ENCODE peak calls at places on chromosomes 6 and 20, in nine cellular contexts. One of them, this sample, is unnamed.

GRCh38 chr6:152474341-152474740 is 162.8 kb downstream of the SYNE1 start:
- DNase-seq in A549: no peak
- DNase-seq in fibroblast of lung: peak
- DNase-seq in brain microvascular endothelial cell: peak
- DNase-seq in lung: no peak
- DNase-seq in IMR-90: no peak
- DNase-seq in PC-9: no peak
- DNase-seq in heart left ventricle: no peak
- DNase-seq in uterus: no peak
- DNase-seq in this sample: no peak

GRCh38 chr6:79056226-79056625 is 21.8 kb downstream of the PHIP start:
- DNase-seq in A549: no peak
- DNase-seq in fibroblast of lung: no peak
- DNase-seq in brain microvascular endothelial cell: no peak
- DNase-seq in lung: no peak
- DNase-seq in IMR-90: no peak
- DNase-seq in PC-9: no peak
- DNase-seq in heart left ventricle: no peak
- DNase-seq in uterus: no peak
- DNase-seq in this sample: no peak

GRCh38 chr6:31889331-31889972 is 8.0 kb downstream of the EHMT2 start:
- DNase-seq in A549: no peak
- DNase-seq in fibroblast of lung: no peak
- DNase-seq in brain microvascular endothelial cell: no peak
- DNase-seq in lung: no peak
- DNase-seq in IMR-90: no peak
- DNase-seq in PC-9: no peak
- DNase-seq in heart left ventricle: no peak
- DNase-seq in uterus: no peak
- DNase-seq in this sample: no peak

GRCh38 chr6:80165143-80165542 is 58.7 kb downstream of the BCKDHB start:
- DNase-seq in A549: no peak
- DNase-seq in fibroblast of lung: no peak
- DNase-seq in brain microvascular endothelial cell: no peak
- DNase-seq in lung: no peak
- DNase-seq in IMR-90: peak
- DNase-seq in PC-9: no peak
- DNase-seq in heart left ventricle: no peak
- DNase-seq in uterus: no peak
- DNase-seq in this sample: no peak

GRCh38 chr6:160426146-160426545 is 78.0 kb downstream of the SLC22A3 start:
- DNase-seq in A549: no peak
- DNase-seq in fibroblast of lung: peak
- DNase-seq in brain microvascular endothelial cell: no peak
- DNase-seq in lung: no peak
- DNase-seq in IMR-90: no peak
- DNase-seq in PC-9: no peak
- DNase-seq in heart left ventricle: no peak
- DNase-seq in uterus: no peak
- DNase-seq in this sample: no peak

GRCh38 chr6:116876635-116877611 is at the start of gene RFX6:
- DNase-seq in A549: peak
- DNase-seq in fibroblast of lung: no peak
- DNase-seq in brain microvascular endothelial cell: no peak
- DNase-seq in lung: no peak
- DNase-seq in IMR-90: no peak
- DNase-seq in PC-9: peak
- DNase-seq in heart left ventricle: no peak
- DNase-seq in uterus: no peak
- DNase-seq in this sample: no peak

GRCh38 chr20:46433051-46433450 is 26.6 kb upstream of the ELMO2 start:
- DNase-seq in A549: no peak
- DNase-seq in fibroblast of lung: no peak
- DNase-seq in brain microvascular endothelial cell: no peak
- DNase-seq in lung: no peak
- DNase-seq in IMR-90: no peak
- DNase-seq in PC-9: no peak
- DNase-seq in heart left ventricle: no peak
- DNase-seq in uterus: no peak
- DNase-seq in this sample: no peak

GRCh38 chr6:133549252-133549925 is 308.2 kb downstream of the EYA4 start:
- DNase-seq in A549: no peak
- DNase-seq in fibroblast of lung: no peak
- DNase-seq in brain microvascular endothelial cell: no peak
- DNase-seq in lung: no peak
- DNase-seq in IMR-90: no peak
- DNase-seq in PC-9: no peak
- DNase-seq in heart left ventricle: no peak
- DNase-seq in uterus: no peak
- DNase-seq in this sample: no peak

GRCh38 chr6:46867411-46867810 is 54.3 kb downstream of the ADGRF5 start:
- DNase-seq in A549: no peak
- DNase-seq in fibroblast of lung: no peak
- DNase-seq in brain microvascular endothelial cell: no peak
- DNase-seq in lung: no peak
- DNase-seq in IMR-90: no peak
- DNase-seq in PC-9: no peak
- DNase-seq in heart left ventricle: no peak
- DNase-seq in uterus: no peak
- DNase-seq in this sample: no peak

GRCh38 chr6:80690611-80691090 is 584.2 kb downstream of the BCKDHB start:
- DNase-seq in A549: no peak
- DNase-seq in fibroblast of lung: peak
- DNase-seq in brain microvascular endothelial cell: no peak
- DNase-seq in lung: no peak
- DNase-seq in IMR-90: peak
- DNase-seq in PC-9: no peak
- DNase-seq in heart left ventricle: no peak
- DNase-seq in uterus: no peak
- DNase-seq in this sample: no peak

GRCh38 chr6:116247285-116247684 is 6.6 kb downstream of the TSPYL4 start:
- DNase-seq in A549: no peak
- DNase-seq in fibroblast of lung: no peak
- DNase-seq in brain microvascular endothelial cell: no peak
- DNase-seq in lung: no peak
- DNase-seq in IMR-90: no peak
- DNase-seq in PC-9: no peak
- DNase-seq in heart left ventricle: no peak
- DNase-seq in uterus: no peak
- DNase-seq in this sample: no peak

GRCh38 chr6:154653853-154654252 is 79.4 kb upstream of the SCAF8 start:
- DNase-seq in A549: peak
- DNase-seq in fibroblast of lung: peak
- DNase-seq in brain microvascular endothelial cell: peak
- DNase-seq in lung: no peak
- DNase-seq in IMR-90: peak
- DNase-seq in PC-9: peak
- DNase-seq in heart left ventricle: peak
- DNase-seq in uterus: peak
- DNase-seq in this sample: no peak

GRCh38 chr6:153231048-153231635 is 100.1 kb upstream of the RGS17 start:
- DNase-seq in A549: peak
- DNase-seq in fibroblast of lung: peak
- DNase-seq in brain microvascular endothelial cell: peak
- DNase-seq in lung: peak
- DNase-seq in IMR-90: peak
- DNase-seq in PC-9: no peak
- DNase-seq in heart left ventricle: peak
- DNase-seq in uterus: no peak
- DNase-seq in this sample: no peak

GRCh38 chr20:17807670-17808069 is 107.9 kb downstream of the BANF2 start:
- DNase-seq in A549: no peak
- DNase-seq in fibroblast of lung: no peak
- DNase-seq in brain microvascular endothelial cell: peak
- DNase-seq in lung: no peak
- DNase-seq in IMR-90: peak
- DNase-seq in PC-9: no peak
- DNase-seq in heart left ventricle: no peak
- DNase-seq in uterus: no peak
- DNase-seq in this sample: no peak

GRCh38 chr6:34025851-34026250 is 120.0 kb downstream of the GRM4 start:
- DNase-seq in A549: no peak
- DNase-seq in fibroblast of lung: no peak
- DNase-seq in brain microvascular endothelial cell: no peak
- DNase-seq in lung: no peak
- DNase-seq in IMR-90: no peak
- DNase-seq in PC-9: no peak
- DNase-seq in heart left ventricle: no peak
- DNase-seq in uterus: no peak
- DNase-seq in this sample: no peak

GRCh38 chr6:1613631-1614447 is 4.1 kb downstream of the FOXC1 start:
- DNase-seq in A549: no peak
- DNase-seq in fibroblast of lung: no peak
- DNase-seq in brain microvascular endothelial cell: no peak
- DNase-seq in lung: no peak
- DNase-seq in IMR-90: peak
- DNase-seq in PC-9: peak
- DNase-seq in heart left ventricle: no peak
- DNase-seq in uterus: no peak
- DNase-seq in this sample: no peak

GRCh38 chr6:1611572-1612385 is 2.1 kb downstream of the FOXC1 start:
- DNase-seq in A549: no peak
- DNase-seq in fibroblast of lung: peak
- DNase-seq in brain microvascular endothelial cell: no peak
- DNase-seq in lung: no peak
- DNase-seq in IMR-90: peak
- DNase-seq in PC-9: peak
- DNase-seq in heart left ventricle: no peak
- DNase-seq in uterus: no peak
- DNase-seq in this sample: no peak

GRCh38 chr6:1612386-1612893 is 2.7 kb downstream of the FOXC1 start:
- DNase-seq in A549: no peak
- DNase-seq in fibroblast of lung: no peak
- DNase-seq in brain microvascular endothelial cell: no peak
- DNase-seq in lung: no peak
- DNase-seq in IMR-90: no peak
- DNase-seq in PC-9: no peak
- DNase-seq in heart left ventricle: no peak
- DNase-seq in uterus: no peak
- DNase-seq in this sample: no peak

GRCh38 chr6:1614448-1614766 is 4.7 kb downstream of the FOXC1 start:
- DNase-seq in A549: no peak
- DNase-seq in fibroblast of lung: no peak
- DNase-seq in brain microvascular endothelial cell: no peak
- DNase-seq in lung: no peak
- DNase-seq in IMR-90: no peak
- DNase-seq in PC-9: no peak
- DNase-seq in heart left ventricle: no peak
- DNase-seq in uterus: no peak
- DNase-seq in this sample: no peak

DNA sequence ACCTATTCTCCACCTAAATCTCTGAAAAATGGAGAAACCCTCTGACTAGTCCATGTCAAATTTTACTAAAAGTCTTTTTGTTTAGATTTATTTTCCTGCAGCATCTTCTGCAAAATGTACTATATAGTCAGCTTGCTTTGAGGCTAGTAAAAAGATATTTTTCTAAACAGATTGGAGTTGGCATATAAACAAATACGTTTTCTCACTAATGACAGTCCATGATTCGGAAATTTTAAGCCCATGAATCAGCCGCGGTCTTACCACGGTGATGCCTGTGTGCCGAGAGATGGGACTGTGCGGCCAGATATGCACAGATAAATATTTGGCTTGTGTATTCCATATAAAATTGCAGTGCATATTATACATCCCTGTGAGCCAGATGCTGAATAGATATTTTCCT is 3.2 kb downstream of the FOXC1 start:
- DNase-seq in A549: no peak
- DNase-seq in fibroblast of lung: peak
- DNase-seq in brain microvascular endothelial cell: peak
- DNase-seq in lung: no peak
- DNase-seq in IMR-90: peak
- DNase-seq in PC-9: no peak
- DNase-seq in heart left ventricle: no peak
- DNase-seq in uterus: no peak
- DNase-seq in this sample: no peak
- H3K4me3 ChIP-seq in A549: peak
- H3K4me3 ChIP-seq in fibroblast of lung: peak
- H3K4me3 ChIP-seq in brain microvascular endothelial cell: peak
- H3K4me3 ChIP-seq in lung: no peak
- H3K4me3 ChIP-seq in IMR-90: peak
- H3K4me3 ChIP-seq in PC-9: peak
- H3K4me3 ChIP-seq in heart left ventricle: peak
- H3K4me3 ChIP-seq in uterus: peak
- H3K4me3 ChIP-seq in this sample: peak

DNA sequence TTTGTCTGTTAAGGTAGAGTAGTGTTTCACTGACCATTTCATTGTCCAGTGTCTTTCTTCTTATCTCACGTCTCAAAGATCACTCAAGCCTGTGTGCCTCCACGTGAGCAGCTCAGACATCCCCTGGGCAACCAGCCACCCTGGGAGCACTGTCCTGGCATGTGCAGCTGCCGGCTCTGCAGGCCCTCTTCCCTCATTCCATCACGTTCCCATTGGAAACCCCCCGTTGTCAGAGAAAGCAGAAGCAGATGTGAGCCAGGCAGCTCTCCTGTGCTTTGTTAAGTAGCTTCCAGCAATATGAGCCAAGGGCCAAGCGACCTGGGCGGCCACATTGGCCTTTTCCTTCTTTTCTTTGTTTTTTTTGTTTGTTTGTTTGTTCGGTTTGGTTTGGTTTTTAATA is 233.2 kb upstream of the SYNDIG1 start:
- DNase-seq in A549: no peak
- DNase-seq in fibroblast of lung: no peak
- DNase-seq in brain microvascular endothelial cell: no peak
- DNase-seq in lung: no peak
- DNase-seq in IMR-90: no peak
- DNase-seq in PC-9: no peak
- DNase-seq in heart left ventricle: no peak
- DNase-seq in uterus: peak
- DNase-seq in this sample: no peak
- H3K27ac ChIP-seq in A549: no peak
- H3K27ac ChIP-seq in fibroblast of lung: no peak
- H3K27ac ChIP-seq in brain microvascular endothelial cell: no peak
- H3K27ac ChIP-seq in lung: no peak
- H3K27ac ChIP-seq in IMR-90: no peak
- H3K27ac ChIP-seq in PC-9: no peak
- H3K27ac ChIP-seq in heart left ventricle: no peak
- H3K27ac ChIP-seq in uterus: peak
- H3K27ac ChIP-seq in this sample: no peak

GRCh38 chr6:68497927-68498326 is 137.2 kb upstream of the ADGRB3 start:
- DNase-seq in A549: no peak
- DNase-seq in fibroblast of lung: peak
- DNase-seq in brain microvascular endothelial cell: no peak
- DNase-seq in lung: no peak
- DNase-seq in IMR-90: no peak
- DNase-seq in PC-9: no peak
- DNase-seq in heart left ventricle: no peak
- DNase-seq in uterus: no peak
- DNase-seq in this sample: no peak
- TF ChIP-seq CTCF in A549: no peak
- TF ChIP-seq CTCF in fibroblast of lung: no peak
- TF ChIP-seq CTCF in brain microvascular endothelial cell: no peak
- TF ChIP-seq CTCF in lung: no peak
- TF ChIP-seq CTCF in IMR-90: no peak
- TF ChIP-seq CTCF in PC-9: no peak
- TF ChIP-seq CTCF in heart left ventricle: no peak
- TF ChIP-seq CTCF in uterus: no peak
- TF ChIP-seq CTCF in this sample: no peak

DNA sequence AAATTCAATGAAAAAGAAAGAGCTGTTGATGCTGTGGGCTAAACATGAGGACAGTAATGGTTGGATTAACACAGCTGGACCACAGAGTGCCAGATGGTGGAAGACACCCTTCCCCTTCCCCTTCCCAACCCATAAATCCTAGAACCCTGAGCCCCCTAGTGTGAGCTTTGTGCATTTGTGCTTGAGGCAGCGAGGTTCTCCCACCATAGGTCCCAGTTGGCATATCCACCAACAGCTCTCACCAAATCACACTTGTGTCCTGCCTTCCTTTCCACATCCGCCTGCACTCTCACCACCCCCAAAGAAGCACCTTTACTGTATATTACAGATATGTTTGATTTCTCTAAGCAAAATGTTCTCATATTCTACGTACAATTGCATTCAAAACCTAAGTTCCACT is 32.8 kb upstream of the HBS1L start:
- DNase-seq in A549: no peak
- DNase-seq in fibroblast of lung: no peak
- DNase-seq in brain microvascular endothelial cell: no peak
- DNase-seq in lung: no peak
- DNase-seq in IMR-90: no peak
- DNase-seq in PC-9: no peak
- DNase-seq in heart left ventricle: no peak
- DNase-seq in uterus: no peak
- DNase-seq in this sample: no peak
- H3K4me3 ChIP-seq in A549: no peak
- H3K4me3 ChIP-seq in fibroblast of lung: no peak
- H3K4me3 ChIP-seq in brain microvascular endothelial cell: no peak
- H3K4me3 ChIP-seq in lung: no peak
- H3K4me3 ChIP-seq in IMR-90: no peak
- H3K4me3 ChIP-seq in PC-9: no peak
- H3K4me3 ChIP-seq in heart left ventricle: no peak
- H3K4me3 ChIP-seq in uterus: no peak
- H3K4me3 ChIP-seq in this sample: no peak

This sample was measured in coronary artery.